ENCODE peak calls at places on chromosomes 5 and 9, in nine cellular contexts. J is fibroblast of pulmonary artery, P is endodermal cell, H is AG10803, M is kidney epithelial cell, Z is A549, N is tibial nerve, A is fibroblast of lung, L is GM12865. U is an unnamed sample.

GRCh38 chr9:131423171-131423581 is 29.3 kb downstream of the PRRC2B start:
- DNase-seq in J (peak; percentile 83), P (peak; percentile 90), H (peak; percentile 68), M (peak; percentile 99), Z (peak; percentile 56), N (no peak), A (peak; percentile 71), L (peak; percentile 95), U (peak; percentile 46)

GRCh38 chr9:16501726-16502125 is 368.7 kb downstream of the BNC2 start:
- DNase-seq in J (no peak), P (no peak), H (no peak), M (no peak), Z (no peak), N (no peak), A (no peak), L (no peak), U (no peak)

GRCh38 chr5:25544652-25545249 is 900.0 kb upstream of the CDH10 start:
- DNase-seq in J (peak; percentile 1), P (peak; percentile 84), H (no peak), M (peak; percentile 4), Z (peak; percentile 73), N (peak; percentile 7), A (no peak), L (peak; percentile 13), U (peak; percentile 32)

GRCh38 chr5:124858612-124859011 is 112.2 kb upstream of the ZNF608 start:
- DNase-seq in J (no peak), P (no peak), H (no peak), M (no peak), Z (no peak), N (no peak), A (no peak), L (no peak), U (no peak)

GRCh38 chr5:21817668-21818419 is 1035.3 kb downstream of the CDH12 start:
- DNase-seq in J (peak; percentile 28), P (no peak), H (no peak), M (no peak), Z (no peak), N (no peak), A (peak; percentile 37), L (no peak), U (no peak)

GRCh38 chr5:151156732-151157402 is 712 bp downstream of the ANXA6 start:
- DNase-seq in J (no peak), P (peak; percentile 68), H (peak; percentile 20), M (no peak), Z (no peak), N (no peak), A (peak; percentile 28), L (peak; percentile 80), U (no peak)

GRCh38 chr5:10546186-10546585 is 17.7 kb upstream of the ANKRD33B start:
- DNase-seq in J (no peak), P (no peak), H (no peak), M (no peak), Z (no peak), N (no peak), A (no peak), L (no peak), U (no peak)

GRCh38 chr5:177446184-177447065 is at the start of gene PRR7:
- DNase-seq in J (peak; percentile 59), P (peak; percentile 81), H (peak; percentile 66), M (no peak), Z (peak; percentile 73), N (no peak), A (peak; percentile 57), L (peak; percentile 89), U (no peak)

GRCh38 chr5:1521671-1522600 is 1.8 kb downstream of the LPCAT1 start:
- DNase-seq in J (peak; percentile 70), P (peak; percentile 71), H (peak; percentile 55), M (no peak), Z (no peak), N (no peak), A (peak; percentile 72), L (no peak), U (no peak)

GRCh38 chr9:132828201-132828770 is 49.8 kb downstream of the AK8 start:
- DNase-seq in J (no peak), P (no peak), H (no peak), M (no peak), Z (no peak), N (no peak), A (no peak), L (no peak), U (no peak)

GRCh38 chr5:128009399-128009798 is 74.2 kb upstream of the SLC12A2 start:
- DNase-seq in J (no peak), P (peak; percentile 87), H (no peak), M (no peak), Z (no peak), N (no peak), A (no peak), L (no peak), U (no peak)

GRCh38 chr9:133869674-133870419 is 122.3 kb downstream of the VAV2 start:
- DNase-seq in J (peak; percentile 44), P (no peak), H (no peak), M (no peak), Z (no peak), N (no peak), A (no peak), L (no peak), U (no peak)

GRCh38 chr5:133520062-133520461 is 92.3 kb downstream of the FSTL4 start:
- DNase-seq in J (no peak), P (peak; percentile 41), H (no peak), M (no peak), Z (no peak), N (no peak), A (no peak), L (no peak), U (no peak)

GRCh38 chr5:123261752-123262151 is 161.5 kb downstream of the CEP120 start:
- DNase-seq in J (no peak), P (no peak), H (no peak), M (no peak), Z (no peak), N (no peak), A (peak; percentile 51), L (no peak), U (no peak)

GRCh38 chr5:88825782-88826110 is 57.2 kb downstream of the MEF2C start:
- DNase-seq in J (peak; percentile 13), P (no peak), H (no peak), M (no peak), Z (no peak), N (no peak), A (no peak), L (no peak), U (no peak)
- H3K4me3 ChIP-seq in J (no peak overlapping the region), P (no peak overlapping the region), H (no peak overlapping the region), M (no peak overlapping the region), Z (no peak overlapping the region), N (no peak overlapping the region), A (no peak overlapping the region), L (peak overlapping the region; percentile 85), U (no peak overlapping the region)

GRCh38 chr9:2228132-2228531 is 213.0 kb downstream of the SMARCA2 start:
- DNase-seq in J (no peak), P (peak; percentile 82), H (no peak), M (no peak), Z (peak; percentile 24), N (no peak), A (peak; percentile 29), L (peak; percentile 41), U (no peak)
- TF ChIP-seq CTCF in J (peak; percentile 16), P (peak; percentile 71), H (peak; percentile 26), M (peak; percentile 59), Z (peak; percentile 24), N (peak; percentile 5), A (no peak), L (peak; percentile 31), U (peak; percentile 35)

DNA sequence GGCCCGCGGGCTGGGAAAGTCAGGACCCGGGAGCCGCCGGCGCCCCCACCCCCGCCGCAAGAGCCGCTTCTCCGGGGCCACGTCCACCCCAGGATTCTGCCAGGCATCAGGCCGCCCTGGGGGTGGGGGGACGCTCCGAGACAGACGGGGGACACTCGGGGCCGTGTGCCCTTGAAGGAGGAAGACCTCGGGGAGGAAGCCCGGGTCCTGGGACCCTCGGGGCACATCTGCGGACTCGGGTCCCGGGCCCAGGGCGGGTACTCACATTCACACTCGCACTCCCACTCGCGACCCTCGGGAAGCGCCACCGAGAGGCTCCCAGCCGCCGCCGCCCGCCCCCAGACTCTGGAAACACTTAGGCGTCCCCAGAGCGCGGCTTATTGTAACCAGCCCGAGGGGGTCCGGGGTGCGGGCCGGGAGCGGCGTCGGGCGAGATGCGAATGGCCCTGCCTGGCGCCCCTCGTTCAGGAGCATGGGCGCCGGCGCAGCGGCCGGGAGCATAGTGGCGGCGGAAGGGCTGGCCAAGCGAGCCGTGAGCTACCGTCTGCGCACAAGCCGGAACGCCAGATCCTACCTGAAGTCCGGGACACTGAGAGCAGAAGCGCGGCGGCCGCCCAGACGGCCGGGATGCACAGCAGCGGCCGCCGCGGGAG is 609 bp downstream of the ROR2 start:
- DNase-seq in J (peak; percentile 27), P (peak; percentile 77), H (no peak), M (no peak), Z (peak; percentile 28), N (no peak), A (no peak), L (no peak), U (no peak)
- H3K4me3 ChIP-seq in J (peak overlapping the region; percentile 78), P (peak overlapping the region; percentile 97), H (peak overlapping the region; percentile 55), M (peak overlapping the region; percentile 42), Z (peak overlapping the region; percentile 51), N (peak overlapping the region; percentile 21), A (peak overlapping the region; percentile 66), L (no peak overlapping the region), U (peak overlapping the region; percentile 51)

GRCh38 chr5:72314571-72315172 is 5.4 kb downstream of the MRPS27 start:
- DNase-seq in J (peak; percentile 87), P (no peak), H (peak; percentile 46), M (no peak), Z (peak; percentile 68), N (no peak), A (peak; percentile 81), L (no peak), U (peak; percentile 68)
- TF ChIP-seq CTCF in J (peak; percentile 36), P (peak; percentile 62), H (no peak), M (peak; percentile 20), Z (peak; percentile 20), N (no peak), A (peak; percentile 5), L (no peak), U (peak; percentile 10)

GRCh38 chr5:117296872-117297271 is 722.2 kb upstream of the SEMA6A start:
- DNase-seq in J (no peak), P (no peak), H (no peak), M (no peak), Z (no peak), N (no peak), A (no peak), L (no peak), U (no peak)
- H3K4me3 ChIP-seq in J (no peak overlapping the region), P (no peak overlapping the region), H (no peak overlapping the region), M (no peak overlapping the region), Z (no peak overlapping the region), N (no peak overlapping the region), A (no peak overlapping the region), L (no peak overlapping the region), U (no peak overlapping the region)

GRCh38 chr9:113589890-113590289 is 126.4 kb downstream of the RGS3 start:
- DNase-seq in J (peak; percentile 73), P (no peak), H (peak; percentile 69), M (no peak), Z (peak; percentile 68), N (no peak), A (peak; percentile 64), L (no peak), U (no peak)
- TF ChIP-seq CTCF in J (peak; percentile 86), P (peak; percentile 50), H (peak; percentile 91), M (peak; percentile 54), Z (peak; percentile 62), N (peak; percentile 32), A (peak; percentile 82), L (peak; percentile 32), U (peak; percentile 48)

GRCh38 chr5:43000914-43001313 is 39.2 kb downstream of the ANXA2R start:
- DNase-seq in J (no peak), P (no peak), H (no peak), M (no peak), Z (no peak), N (no peak), A (no peak), L (no peak), U (no peak)
- H3K4me3 ChIP-seq in J (no peak overlapping the region), P (no peak overlapping the region), H (no peak overlapping the region), M (no peak overlapping the region), Z (peak overlapping the region; percentile 52), N (no peak overlapping the region), A (no peak overlapping the region), L (no peak overlapping the region), U (no peak overlapping the region)